ENCODE peak calls at places on chromosomes 13 and 19, in four cellular contexts. C is astrocyte of the spinal cord, W is fibroblast of pulmonary artery, I is adrenal gland. E is an unnamed sample.

GRCh38 chr13:48562296-48563066 is 29.6 kb upstream of the RCBTB2 start:
- DNase-seq in C (no peak), W (no peak), I (no peak), E (peak)

GRCh38 chr19:52963229-52963760 is 614 bp upstream of the ZNF816 start:
- DNase-seq in I (peak), W (no peak), C (no peak), E (no peak)

GRCh38 chr19:35253316-35254286 is 4.8 kb downstream of the LSR start:
- DNase-seq in I (no peak), C (no peak), W (no peak), E (no peak)

GRCh38 chr13:23600100-23600499 is 29.9 kb downstream of the TNFRSF19 start:
- DNase-seq in C (no peak), W (no peak), I (no peak), E (no peak)

GRCh38 chr13:35768551-35768950 is 292.1 kb upstream of the MAB21L1 start:
- DNase-seq in I (no peak), W (peak), C (peak), E (no peak)

GRCh38 chr19:11375143-11375948 is 880 bp downstream of the SWSAP1 start:
- DNase-seq in C (no peak), W (no peak), I (peak), E (no peak)

GRCh38 chr13:105773887-105774538 is 761.4 kb downstream of the EFNB2 start:
- DNase-seq in I (no peak), C (peak), W (peak), E (no peak)

GRCh38 chr19:51980116-51980736 is 6.4 kb downstream of the ZNF350 start:
- DNase-seq in C (no peak), I (no peak), W (peak), E (peak)

GRCh38 chr13:43489168-43489730 is 297.5 kb downstream of the ENOX1 start:
- DNase-seq in W (no peak), I (no peak), C (no peak), E (no peak)

GRCh38 chr13:98372886-98373285 is 195.8 kb upstream of the RNF113B start:
- DNase-seq in I (peak), C (peak), W (peak), E (no peak)

GRCh38 chr19:38932425-38933179 is 1.9 kb downstream of the MRPS12 start:
- DNase-seq in I (no peak), C (peak), W (peak), E (no peak)

GRCh38 chr13:25037057-25037813 is 58.7 kb upstream of the PABPC3 start:
- DNase-seq in W (peak), I (peak), C (peak), E (peak)

GRCh38 chr19:46650445-46650844 is 10.5 kb downstream of the DACT3 start:
- DNase-seq in W (no peak), I (no peak), C (no peak), E (no peak)

GRCh38 chr13:69828527-69828926 is 279.1 kb upstream of the ATXN8OS start:
- DNase-seq in W (no peak), I (no peak), C (no peak), E (no peak)

GRCh38 chr13:29743229-29743786 is 107.1 kb downstream of the UBL3 start:
- DNase-seq in C (peak), I (no peak), W (peak), E (no peak)

GRCh38 chr13:75136151-75136550 is 345.8 kb downstream of the TBC1D4 start:
- DNase-seq in W (no peak), C (no peak), I (no peak), E (no peak)

GRCh38 chr13:102374233-102374632 is 27.6 kb downstream of the FGF14 start:
- DNase-seq in I (no peak), W (no peak), C (no peak), E (no peak)

GRCh38 chr19:35468637-35469036 is 20.6 kb downstream of the FFAR2 start:
- DNase-seq in W (peak), I (peak), C (no peak), E (peak)

GRCh38 chr19:35991731-35992450 is 3.1 kb upstream of the SDHAF1 start:
- DNase-seq in I (no peak), C (no peak), W (no peak), E (peak)

GRCh38 chr13:60591348-60591747 is 194.3 kb downstream of the TDRD3 start:
- DNase-seq in I (no peak), W (peak), C (peak), E (peak)

GRCh38 chr19:39481676-39482075 is 1.0 kb downstream of the TIMM50 start:
- DNase-seq in W (no peak), I (no peak), C (no peak), E (no peak)

GRCh38 chr19:23817519-23817918 is 58.8 kb upstream of the ZNF681 start:
- DNase-seq in I (peak), W (peak), C (no peak), E (peak)

GRCh38 chr19:40803857-40804782 is 5.1 kb downstream of the EGLN2 start:
- DNase-seq in I (no peak), C (no peak), W (no peak), E (no peak)

GRCh38 chr13:27359203-27359821 is 65.1 kb upstream of the GTF3A start:
- DNase-seq in I (peak), W (peak), C (peak), E (peak)

GRCh38 chr19:8423821-8424223 is 10.7 kb downstream of the MARCHF2 start:
- DNase-seq in W (peak), I (peak), C (peak), E (peak)

GRCh38 chr19:3604987-3605343 is 1.7 kb downstream of the TBXA2R start:
- DNase-seq in C (no peak), I (no peak), W (no peak), E (no peak)

GRCh38 chr19:49222011-49222410 is 64.4 kb downstream of the TRPM4 start:
- DNase-seq in W (no peak), C (no peak), I (no peak), E (no peak)

DNA sequence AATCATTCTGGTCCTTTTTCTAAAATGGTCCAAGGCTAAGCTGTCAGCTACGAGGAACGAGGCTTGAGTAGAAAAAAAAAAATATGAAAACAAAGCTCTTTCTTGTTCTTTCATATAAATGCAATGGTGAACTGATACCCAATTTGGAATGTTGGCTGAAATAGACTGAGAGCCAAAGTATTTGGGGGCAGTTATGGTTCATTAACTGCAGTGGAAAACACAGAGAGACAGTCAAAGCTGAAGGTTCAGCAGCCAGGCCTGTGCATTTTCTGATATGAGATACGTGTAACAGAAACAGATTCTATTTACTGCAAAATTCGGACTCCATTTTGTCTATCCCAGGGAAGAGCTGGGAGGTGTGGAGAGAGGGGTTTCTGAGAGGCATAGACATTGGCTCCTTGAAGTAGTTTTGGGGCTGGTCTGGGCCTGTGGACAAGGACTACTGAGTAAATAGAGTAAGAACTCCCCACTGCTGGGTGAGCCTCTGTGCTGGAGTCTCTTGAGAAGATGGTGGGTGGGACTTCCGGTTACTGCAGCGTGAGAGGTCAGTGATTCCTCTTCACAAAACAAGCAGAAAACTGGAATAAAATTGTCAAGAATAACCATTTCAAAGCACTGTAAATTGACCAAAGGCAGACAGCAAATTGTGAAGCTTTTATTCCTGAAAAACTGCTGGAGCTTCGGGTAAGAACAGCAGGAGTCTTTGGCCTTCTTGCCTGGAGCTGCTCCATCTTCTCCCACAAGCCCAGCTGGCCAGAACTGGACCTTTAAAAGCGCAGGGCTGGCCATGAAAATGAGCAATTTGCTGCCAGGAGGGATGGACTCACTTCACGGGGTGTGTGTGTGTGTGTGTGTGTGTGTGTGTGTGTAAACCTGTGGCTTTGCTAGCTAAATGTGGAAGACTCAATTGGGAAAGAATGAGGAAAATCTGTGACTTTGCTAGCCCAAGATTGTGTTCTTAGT is 43.1 kb upstream of the CNMD start:
- DNase-seq in W (no peak), I (no peak), C (no peak), E (no peak)
- H3K4me3 ChIP-seq in W (no peak), I (no peak), C (no peak), E (no peak)

GRCh38 chr19:29675650-29676186 is 10.5 kb downstream of the PLEKHF1 start:
- DNase-seq in W (no peak), C (no peak), I (no peak), E (no peak)
- H3K4me3 ChIP-seq in W (no peak), C (no peak), I (no peak), E (no peak)

GRCh38 chr13:20473139-20473538 is 52.5 kb downstream of the CRYL1 start:
- DNase-seq in I (no peak), W (no peak), C (no peak), E (no peak)

GRCh38 chr13:20477394-20477793 is 48.3 kb downstream of the CRYL1 start:
- DNase-seq in W (no peak), C (no peak), I (no peak), E (no peak)

GRCh38 chr13:20474515-20474914 is 51.1 kb downstream of the CRYL1 start:
- DNase-seq in I (no peak), C (no peak), W (no peak), E (no peak)

GRCh38 chr13:20473888-20474287 is 51.8 kb downstream of the CRYL1 start:
- DNase-seq in C (no peak), I (no peak), W (no peak), E (no peak)

GRCh38 chr13:20475927-20476691 is 49.5 kb downstream of the CRYL1 start:
- DNase-seq in W (no peak), C (peak), I (no peak), E (peak)
- H3K4me3 ChIP-seq in W (no peak), C (no peak), I (no peak), E (no peak)

DNA sequence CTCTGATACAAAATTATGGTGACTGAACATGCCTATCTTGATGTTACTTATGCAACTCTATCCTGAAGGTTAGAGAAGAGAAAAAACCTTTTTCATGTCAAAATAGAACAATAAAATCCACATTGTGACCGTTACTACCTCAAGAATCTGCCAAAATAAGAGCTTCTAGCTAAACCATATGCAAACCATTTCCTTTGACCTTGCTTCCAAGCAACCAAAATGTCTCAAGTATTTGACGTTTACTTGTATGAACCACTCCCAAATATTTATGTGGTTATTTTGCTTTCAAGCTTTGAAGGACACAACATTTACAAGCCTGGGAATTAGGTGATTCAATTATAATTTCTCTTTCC is 13.9 kb downstream of the FOXO1 start:
- DNase-seq in I (no peak), W (no peak), C (no peak), E (no peak)
- H3K4me3 ChIP-seq in I (no peak), W (no peak), C (no peak), E (no peak)

DNA sequence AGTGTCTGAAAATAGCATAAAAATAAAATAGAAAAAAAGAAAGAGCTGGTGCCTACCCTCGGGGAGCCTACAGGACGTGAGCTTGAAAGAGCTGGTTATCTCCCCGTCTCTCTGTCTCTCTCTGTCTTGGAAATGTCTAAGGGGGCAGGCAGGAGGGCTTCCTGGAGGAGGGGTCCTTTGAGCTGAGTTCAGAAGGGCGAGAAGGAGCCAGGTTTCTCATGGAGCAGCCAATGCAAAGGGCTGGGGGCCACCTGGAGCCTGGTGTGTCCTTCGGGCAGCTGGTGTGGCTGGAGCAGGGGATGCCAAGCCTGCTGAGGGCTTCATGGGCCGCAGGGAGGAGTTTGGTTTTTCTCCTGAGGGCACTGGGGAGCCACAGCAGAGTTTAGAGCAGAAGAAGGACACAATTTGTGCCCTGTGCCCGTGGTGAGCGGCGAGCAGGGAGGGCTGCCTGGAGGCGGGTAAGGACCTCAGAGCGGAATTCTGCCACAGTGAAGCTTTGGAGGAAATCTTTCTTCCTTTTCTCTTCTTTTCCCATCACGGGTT is 38.6 kb downstream of the EFNA2 start:
- DNase-seq in I (no peak), W (no peak), C (no peak), E (no peak)
- H3K4me3 ChIP-seq in I (peak), W (no peak), C (no peak), E (no peak)

GRCh38 chr19:15323496-15324235 is 8.7 kb downstream of the BRD4 start:
- DNase-seq in C (peak), I (peak), W (peak), E (peak)
- H3K4me3 ChIP-seq in C (no peak), I (no peak), W (no peak), E (no peak)